ENCODE peak calls at places on chromosomes 1 and 21, in eight cellular contexts. Q, F, T, Z, C, O, B and L are unnamed samples.

GRCh38 chr1:86517336-86517735 is 29.5 kb upstream of the CLCA4 start:
- DNase-seq in Q (no peak), F (no peak), T (no peak), Z (no peak), C (peak; percentile 10), O (no peak), B (no peak), L (no peak)

GRCh38 chr1:17369466-17369865 is 2.5 kb upstream of the PADI6 start:
- DNase-seq in Q (no peak), F (no peak), T (no peak), Z (no peak), C (peak; percentile 78), O (no peak), B (no peak), L (no peak)

GRCh38 chr1:216665891-216666290 is 57.3 kb downstream of the ESRRG start:
- DNase-seq in Q (no peak), F (no peak), T (no peak), Z (no peak), C (no peak), O (no peak), B (no peak), L (no peak)

GRCh38 chr1:107963009-107963408 is 2.0 kb downstream of the VAV3 start:
- DNase-seq in Q (no peak), F (no peak), T (no peak), Z (no peak), C (no peak), O (no peak), B (no peak), L (no peak)

GRCh38 chr21:29436143-29436542 is 137.4 kb downstream of the BACH1 start:
- DNase-seq in Q (peak; percentile 21), F (no peak), T (no peak), Z (no peak), C (no peak), O (no peak), B (peak; percentile 56), L (no peak)

GRCh38 chr1:227396539-227397355 is 78.5 kb upstream of the CDC42BPA start:
- DNase-seq in Q (no peak), F (no peak), T (no peak), Z (no peak), C (no peak), O (no peak), B (no peak), L (no peak)

GRCh38 chr21:36615274-36615964 is 83.5 kb upstream of the SIM2 start:
- DNase-seq in Q (no peak), F (no peak), T (no peak), Z (no peak), C (peak; percentile 8), O (no peak), B (no peak), L (no peak)

GRCh38 chr1:58911841-58912553 is 128.2 kb upstream of the JUN start:
- DNase-seq in Q (no peak), F (no peak), T (no peak), Z (no peak), C (no peak), O (no peak), B (no peak), L (no peak)

GRCh38 chr1:207848234-207848633 is 62.7 kb downstream of the CD34 start:
- DNase-seq in Q (no peak), F (no peak), T (no peak), Z (no peak), C (peak; percentile 91), O (no peak), B (peak; percentile 76), L (no peak)

GRCh38 chr1:192654607-192655389 is 18.9 kb downstream of the RGS13 start:
- DNase-seq in Q (no peak), F (no peak), T (no peak), Z (no peak), C (peak; percentile 61), O (peak; percentile 27), B (peak; percentile 22), L (no peak)